ENCODE peak calls at places on chromosomes 3 and 15, in nine cellular contexts. One of them, this sample, is unnamed. For H3K4me1, the result is how much of the 10 kb centered on the place peaks cover.

GRCh38 chr3:102979202-102979601 is 544.4 kb downstream of the ZPLD1 start:
- DNase-seq in trophoblast cell: no peak
- DNase-seq in tibial artery: no peak
- DNase-seq in A673: no peak
- DNase-seq in IMR-90: no peak
- DNase-seq in right cardiac atrium: no peak
- DNase-seq in GM12878: no peak
- DNase-seq in heart right ventricle: no peak
- DNase-seq in uterus: no peak
- DNase-seq in this sample: no peak

GRCh38 chr15:68578175-68578959 is 426 bp upstream of the CORO2B start:
- DNase-seq in trophoblast cell: no peak
- DNase-seq in tibial artery: peak
- DNase-seq in A673: peak
- DNase-seq in IMR-90: peak
- DNase-seq in right cardiac atrium: peak
- DNase-seq in GM12878: no peak
- DNase-seq in heart right ventricle: peak
- DNase-seq in uterus: peak
- DNase-seq in this sample: peak

GRCh38 chr3:171711461-171711860 is 98.8 kb downstream of the PLD1 start:
- DNase-seq in trophoblast cell: no peak
- DNase-seq in tibial artery: no peak
- DNase-seq in A673: no peak
- DNase-seq in IMR-90: peak
- DNase-seq in right cardiac atrium: no peak
- DNase-seq in GM12878: no peak
- DNase-seq in heart right ventricle: no peak
- DNase-seq in uterus: no peak
- DNase-seq in this sample: no peak

GRCh38 chr3:164730810-164731209 is 347.5 kb downstream of the SI start:
- DNase-seq in trophoblast cell: no peak
- DNase-seq in tibial artery: no peak
- DNase-seq in A673: peak
- DNase-seq in IMR-90: no peak
- DNase-seq in right cardiac atrium: peak
- DNase-seq in GM12878: no peak
- DNase-seq in heart right ventricle: no peak
- DNase-seq in uterus: no peak
- DNase-seq in this sample: no peak

GRCh38 chr3:5250467-5251195 is 63.1 kb downstream of the EDEM1 start:
- DNase-seq in trophoblast cell: no peak
- DNase-seq in tibial artery: no peak
- DNase-seq in A673: peak
- DNase-seq in IMR-90: no peak
- DNase-seq in right cardiac atrium: no peak
- DNase-seq in GM12878: no peak
- DNase-seq in heart right ventricle: no peak
- DNase-seq in uterus: no peak
- DNase-seq in this sample: no peak

GRCh38 chr3:112087746-112088145 is 1.6 kb downstream of the C3orf52 start:
- DNase-seq in trophoblast cell: no peak
- DNase-seq in tibial artery: no peak
- DNase-seq in A673: no peak
- DNase-seq in IMR-90: no peak
- DNase-seq in right cardiac atrium: no peak
- DNase-seq in GM12878: no peak
- DNase-seq in heart right ventricle: no peak
- DNase-seq in uterus: no peak
- DNase-seq in this sample: no peak

GRCh38 chr15:64596701-64597468 is 136.5 kb downstream of the ZNF609 start:
- DNase-seq in trophoblast cell: no peak
- DNase-seq in tibial artery: no peak
- DNase-seq in A673: peak
- DNase-seq in IMR-90: peak
- DNase-seq in right cardiac atrium: no peak
- DNase-seq in GM12878: no peak
- DNase-seq in heart right ventricle: peak
- DNase-seq in uterus: peak
- DNase-seq in this sample: no peak

GRCh38 chr15:50344006-50344464 is 11.0 kb downstream of the GABPB1 start:
- DNase-seq in trophoblast cell: no peak
- DNase-seq in tibial artery: no peak
- DNase-seq in A673: no peak
- DNase-seq in IMR-90: no peak
- DNase-seq in right cardiac atrium: no peak
- DNase-seq in GM12878: no peak
- DNase-seq in heart right ventricle: no peak
- DNase-seq in uterus: no peak
- DNase-seq in this sample: no peak

GRCh38 chr3:51953445-51953844 is 1.7 kb upstream of the GPR62 start:
- DNase-seq in trophoblast cell: no peak
- DNase-seq in tibial artery: no peak
- DNase-seq in A673: peak
- DNase-seq in IMR-90: peak
- DNase-seq in right cardiac atrium: no peak
- DNase-seq in GM12878: no peak
- DNase-seq in heart right ventricle: no peak
- DNase-seq in uterus: no peak
- DNase-seq in this sample: no peak

GRCh38 chr3:190076138-190076537 is 44.6 kb downstream of the P3H2 start:
- DNase-seq in trophoblast cell: no peak
- DNase-seq in tibial artery: no peak
- DNase-seq in A673: no peak
- DNase-seq in IMR-90: peak
- DNase-seq in right cardiac atrium: no peak
- DNase-seq in GM12878: no peak
- DNase-seq in heart right ventricle: no peak
- DNase-seq in uterus: no peak
- DNase-seq in this sample: no peak

GRCh38 chr3:98650966-98651765 is 57.8 kb upstream of the CPOX start:
- DNase-seq in trophoblast cell: no peak
- DNase-seq in tibial artery: no peak
- DNase-seq in A673: no peak
- DNase-seq in IMR-90: no peak
- DNase-seq in right cardiac atrium: no peak
- DNase-seq in GM12878: no peak
- DNase-seq in heart right ventricle: no peak
- DNase-seq in uterus: no peak
- DNase-seq in this sample: no peak

GRCh38 chr15:62588930-62589655 is 424.0 kb upstream of the C2CD4B start:
- DNase-seq in trophoblast cell: no peak
- DNase-seq in tibial artery: no peak
- DNase-seq in A673: peak
- DNase-seq in IMR-90: peak
- DNase-seq in right cardiac atrium: no peak
- DNase-seq in GM12878: no peak
- DNase-seq in heart right ventricle: no peak
- DNase-seq in uterus: no peak
- DNase-seq in this sample: no peak

DNA sequence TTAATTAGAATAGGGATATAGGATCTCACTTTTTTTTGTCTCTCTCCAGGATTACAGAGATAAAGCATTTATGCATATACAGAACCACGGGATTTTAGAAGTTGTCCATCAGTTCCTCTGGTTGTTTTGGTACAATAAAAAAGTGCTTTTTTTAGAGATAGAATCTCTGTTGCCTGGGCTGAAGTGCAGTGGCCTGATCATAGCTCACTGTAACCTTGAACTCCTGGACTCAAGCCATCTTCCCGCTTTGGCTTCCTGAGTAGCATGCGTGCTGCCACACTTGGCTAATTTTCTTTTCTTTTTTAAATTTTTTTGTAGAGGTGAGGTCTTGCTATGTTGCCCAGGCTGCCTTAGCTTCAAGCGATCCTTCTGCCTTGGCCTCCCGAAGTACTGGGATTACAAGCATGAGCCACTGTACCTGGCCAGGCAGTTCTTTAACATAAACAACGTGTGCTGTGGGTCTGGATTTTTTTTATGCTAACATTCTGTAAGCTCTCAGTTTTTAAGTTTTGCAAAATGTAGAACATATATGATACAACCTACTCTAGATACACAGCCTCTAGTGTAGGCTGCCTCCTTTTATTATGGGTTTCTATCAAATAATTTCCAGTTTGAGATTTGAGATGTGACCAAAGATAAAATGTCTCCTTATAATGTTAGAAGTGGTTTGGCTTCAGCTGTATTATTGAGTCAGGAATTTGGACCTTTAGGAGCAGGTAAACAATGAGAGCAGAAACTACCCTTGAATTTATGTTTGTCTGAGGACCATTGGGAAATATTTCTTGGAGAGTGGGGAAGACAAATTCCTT is 57.4 kb upstream of the ULK4 start:
- DNase-seq in trophoblast cell: no peak
- DNase-seq in tibial artery: no peak
- DNase-seq in A673: no peak
- DNase-seq in IMR-90: no peak
- DNase-seq in right cardiac atrium: no peak
- DNase-seq in GM12878: no peak
- DNase-seq in heart right ventricle: peak
- DNase-seq in uterus: no peak
- DNase-seq in this sample: no peak
- H3K27ac ChIP-seq in trophoblast cell: no peak
- H3K27ac ChIP-seq in tibial artery: peak
- H3K27ac ChIP-seq in A673: no peak
- H3K27ac ChIP-seq in IMR-90: no peak
- H3K27ac ChIP-seq in right cardiac atrium: peak
- H3K27ac ChIP-seq in GM12878: no peak
- H3K27ac ChIP-seq in heart right ventricle: no peak
- H3K27ac ChIP-seq in uterus: peak
- H3K27ac ChIP-seq in this sample: peak

DNA sequence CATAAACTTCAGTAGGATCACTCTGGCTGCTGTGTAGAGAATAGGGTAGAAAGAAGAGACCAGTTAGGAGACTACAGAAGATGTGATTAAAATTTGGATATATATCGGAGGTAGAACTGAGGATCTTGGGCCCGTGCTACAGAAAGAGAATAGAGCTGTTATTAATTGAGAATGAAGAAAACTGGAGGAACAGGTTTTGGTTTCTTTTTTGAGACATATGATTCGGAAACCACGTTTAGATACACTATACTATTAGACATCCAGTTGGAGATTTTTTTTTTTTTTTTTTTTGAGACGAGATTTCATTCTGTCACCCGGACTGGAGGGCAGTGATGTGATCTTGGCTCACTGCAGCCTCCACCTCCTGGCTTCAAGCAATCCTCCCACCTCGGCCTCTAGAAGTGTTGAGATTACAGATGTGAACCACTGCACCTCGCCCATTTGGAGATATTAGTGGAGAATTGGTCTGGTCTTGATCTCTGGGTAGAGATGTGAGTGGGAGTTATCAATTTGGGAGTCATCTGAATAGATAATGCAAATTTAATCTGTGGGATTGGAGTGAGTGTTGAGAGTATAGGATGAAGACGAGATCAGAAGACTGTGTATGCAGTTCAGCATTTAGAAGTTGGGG is 50.9 kb downstream of the TCF12 start:
- DNase-seq in trophoblast cell: no peak
- DNase-seq in tibial artery: no peak
- DNase-seq in A673: no peak
- DNase-seq in IMR-90: no peak
- DNase-seq in right cardiac atrium: no peak
- DNase-seq in GM12878: no peak
- DNase-seq in heart right ventricle: no peak
- DNase-seq in uterus: no peak
- DNase-seq in this sample: no peak
- H3K4me1 ChIP-seq in trophoblast cell: under half
- H3K4me1 ChIP-seq in tibial artery: under half
- H3K4me1 ChIP-seq in A673: under half
- H3K4me1 ChIP-seq in IMR-90: under half
- H3K4me1 ChIP-seq in right cardiac atrium: under half
- H3K4me1 ChIP-seq in GM12878: under half
- H3K4me1 ChIP-seq in heart right ventricle: under half
- H3K4me1 ChIP-seq in uterus: under half
- H3K4me1 ChIP-seq in this sample: half or more

GRCh38 chr3:20040476-20041196 is 390 bp downstream of the KAT2B start:
- DNase-seq in trophoblast cell: peak
- DNase-seq in tibial artery: peak
- DNase-seq in A673: peak
- DNase-seq in IMR-90: peak
- DNase-seq in right cardiac atrium: peak
- DNase-seq in GM12878: no peak
- DNase-seq in heart right ventricle: peak
- DNase-seq in uterus: peak
- DNase-seq in this sample: peak

GRCh38 chr3:20039082-20039764 is 1.0 kb upstream of the KAT2B start:
- DNase-seq in trophoblast cell: no peak
- DNase-seq in tibial artery: no peak
- DNase-seq in A673: no peak
- DNase-seq in IMR-90: no peak
- DNase-seq in right cardiac atrium: no peak
- DNase-seq in GM12878: no peak
- DNase-seq in heart right ventricle: no peak
- DNase-seq in uterus: no peak
- DNase-seq in this sample: no peak

GRCh38 chr3:20039765-20040475 is at the start of gene KAT2B:
- DNase-seq in trophoblast cell: peak
- DNase-seq in tibial artery: peak
- DNase-seq in A673: peak
- DNase-seq in IMR-90: peak
- DNase-seq in right cardiac atrium: peak
- DNase-seq in GM12878: no peak
- DNase-seq in heart right ventricle: peak
- DNase-seq in uterus: peak
- DNase-seq in this sample: peak

GRCh38 chr3:20037255-20037996 is 2.8 kb upstream of the KAT2B start:
- DNase-seq in trophoblast cell: no peak
- DNase-seq in tibial artery: no peak
- DNase-seq in A673: no peak
- DNase-seq in IMR-90: no peak
- DNase-seq in right cardiac atrium: no peak
- DNase-seq in GM12878: no peak
- DNase-seq in heart right ventricle: no peak
- DNase-seq in uterus: no peak
- DNase-seq in this sample: no peak

GRCh38 chr3:20038679-20039078 is 1.6 kb upstream of the KAT2B start:
- DNase-seq in trophoblast cell: no peak
- DNase-seq in tibial artery: no peak
- DNase-seq in A673: no peak
- DNase-seq in IMR-90: no peak
- DNase-seq in right cardiac atrium: no peak
- DNase-seq in GM12878: no peak
- DNase-seq in heart right ventricle: no peak
- DNase-seq in uterus: no peak
- DNase-seq in this sample: no peak
- H3K4me3 ChIP-seq in trophoblast cell: no peak
- H3K4me3 ChIP-seq in tibial artery: peak
- H3K4me3 ChIP-seq in A673: no peak
- H3K4me3 ChIP-seq in IMR-90: no peak
- H3K4me3 ChIP-seq in right cardiac atrium: peak
- H3K4me3 ChIP-seq in GM12878: peak
- H3K4me3 ChIP-seq in heart right ventricle: peak
- H3K4me3 ChIP-seq in uterus: peak
- H3K4me3 ChIP-seq in this sample: peak

DNA sequence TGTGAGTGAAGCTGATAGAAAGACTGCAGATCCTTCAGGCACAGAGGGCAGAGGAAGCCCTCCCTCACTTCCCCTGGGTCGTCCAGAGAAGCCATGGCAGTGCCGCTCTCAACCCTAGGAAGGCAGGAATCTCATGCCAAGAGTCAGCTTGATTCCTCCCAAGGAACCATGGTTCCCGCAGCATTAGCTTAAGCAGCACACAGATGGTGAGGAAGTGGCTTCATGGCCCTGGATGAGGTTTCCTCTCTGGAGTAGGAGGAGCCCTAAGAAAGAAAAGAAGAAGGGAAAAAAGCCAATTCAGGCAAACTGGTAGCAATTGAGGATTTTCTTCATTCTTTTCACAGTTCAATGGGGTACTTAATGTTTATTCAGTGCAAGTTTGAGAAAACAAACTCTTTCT is 2.9 kb downstream of the RBSN start:
- DNase-seq in trophoblast cell: no peak
- DNase-seq in tibial artery: no peak
- DNase-seq in A673: no peak
- DNase-seq in IMR-90: no peak
- DNase-seq in right cardiac atrium: no peak
- DNase-seq in GM12878: no peak
- DNase-seq in heart right ventricle: no peak
- DNase-seq in uterus: no peak
- DNase-seq in this sample: no peak
- H3K27ac ChIP-seq in trophoblast cell: no peak
- H3K27ac ChIP-seq in tibial artery: peak
- H3K27ac ChIP-seq in A673: no peak
- H3K27ac ChIP-seq in IMR-90: no peak
- H3K27ac ChIP-seq in right cardiac atrium: no peak
- H3K27ac ChIP-seq in GM12878: no peak
- H3K27ac ChIP-seq in heart right ventricle: no peak
- H3K27ac ChIP-seq in uterus: no peak
- H3K27ac ChIP-seq in this sample: no peak